ENCODE peak calls at places on chromosome 13, in five cellular contexts. E is AG04450, M is body of pancreas, I is GM13976, H is MCF 10A. L is an unnamed sample.

GRCh38 chr13:24834902-24835510 is 71.0 kb downstream of the RNF17 start:
- DNase-seq in E (no peak), M (no peak), I (no peak), H (peak; percentile 24), L (no peak)

GRCh38 chr13:106529415-106530208 is 5.8 kb downstream of the EFNB2 start:
- DNase-seq in E (no peak), M (no peak), I (no peak), H (no peak), L (no peak)

GRCh38 chr13:24218977-24219376 is 58.5 kb downstream of the SPATA13 start:
- DNase-seq in E (no peak), M (no peak), I (no peak), H (no peak), L (no peak)

GRCh38 chr13:42781362-42781761 is at the start of gene FAM216B:
- DNase-seq in E (no peak), M (no peak), I (no peak), H (no peak), L (no peak)

GRCh38 chr13:81021284-81021683 is 680.4 kb upstream of the SPRY2 start:
- DNase-seq in E (no peak), M (no peak), I (no peak), H (no peak), L (no peak)

GRCh38 chr13:92537485-92537884 is 689.1 kb upstream of the GPC6 start:
- DNase-seq in E (no peak), M (no peak), I (no peak), H (no peak), L (no peak)

GRCh38 chr13:97109256-97109655 is 112.9 kb upstream of the MBNL2 start:
- DNase-seq in E (no peak), M (no peak), I (no peak), H (no peak), L (no peak)

GRCh38 chr13:39038569-39038898 is 278 bp downstream of the NHLRC3 start:
- DNase-seq in E (no peak), M (no peak), I (peak; percentile 33), H (no peak), L (peak; percentile 25)

GRCh38 chr13:46553886-46554855 is 1.2 kb downstream of the LRCH1 start:
- DNase-seq in E (no peak), M (peak; percentile 65), I (peak; percentile 73), H (peak; percentile 81), L (peak; percentile 75)

GRCh38 chr13:111043575-111043982 is 71.5 kb upstream of the ARHGEF7 start:
- DNase-seq in E (no peak), M (no peak), I (peak; percentile 49), H (no peak), L (no peak)

GRCh38 chr13:90049989-90050671 is 1297.4 kb upstream of the MIR17HG start:
- DNase-seq in E (no peak), M (no peak), I (no peak), H (no peak), L (no peak)

GRCh38 chr13:33524086-33524485 is 238.5 kb upstream of the STARD13 start:
- DNase-seq in E (peak; percentile 80), M (peak; percentile 27), I (no peak), H (peak; percentile 50), L (no peak)

GRCh38 chr13:44160549-44161278 is 212.9 kb upstream of the SERP2 start:
- DNase-seq in E (no peak), M (no peak), I (no peak), H (no peak), L (no peak)

GRCh38 chr13:45674908-45675307 is 27.2 kb upstream of the CBY2 start:
- DNase-seq in E (no peak), M (peak; percentile 20), I (no peak), H (peak; percentile 92), L (no peak)

GRCh38 chr13:107842562-107843180 is 372.7 kb downstream of the LIG4 start:
- DNase-seq in E (no peak), M (no peak), I (no peak), H (peak; percentile 39), L (no peak)

GRCh38 chr13:39840201-39840600 is 184.7 kb downstream of the COG6 start:
- DNase-seq in E (no peak), M (no peak), I (no peak), H (no peak), L (no peak)

GRCh38 chr13:52084971-52085370 is 43.9 kb downstream of the NEK5 start:
- DNase-seq in E (no peak), M (no peak), I (no peak), H (no peak), L (no peak)

GRCh38 chr13:50339291-50339690 is 324.0 kb downstream of the KCNRG start:
- DNase-seq in E (no peak), M (no peak), I (no peak), H (no peak), L (no peak)

GRCh38 chr13:45335397-45336024 is 5.5 kb downstream of the TPT1 start:
- DNase-seq in E (no peak), M (no peak), I (no peak), H (no peak), L (no peak)

GRCh38 chr13:71483733-71484132 is 383.3 kb downstream of the DACH1 start:
- DNase-seq in E (no peak), M (no peak), I (no peak), H (no peak), L (no peak)

GRCh38 chr13:71477735-71478134 is 389.3 kb downstream of the DACH1 start:
- DNase-seq in E (no peak), M (no peak), I (peak; percentile 3), H (peak; percentile 8), L (peak; percentile 7)
- TF ChIP-seq CTCF in E (peak; percentile 38), M (peak; percentile 10), I (no peak), H (peak; percentile 43), L (peak; percentile 33)

GRCh38 chr13:99031725-99032298 is 53.9 kb upstream of the DOCK9 start:
- DNase-seq in E (no peak), M (no peak), I (no peak), H (peak; percentile 42), L (no peak)

GRCh38 chr13:99037756-99038155 is 59.9 kb upstream of the DOCK9 start:
- DNase-seq in E (no peak), M (no peak), I (no peak), H (no peak), L (no peak)

GRCh38 chr13:99034333-99035085 is 56.6 kb upstream of the DOCK9 start:
- DNase-seq in E (no peak), M (no peak), I (no peak), H (no peak), L (no peak)

GRCh38 chr13:99035715-99036114 is 57.9 kb upstream of the DOCK9 start:
- DNase-seq in E (no peak), M (no peak), I (no peak), H (no peak), L (no peak)

GRCh38 chr13:99033814-99034213 is 56.0 kb upstream of the DOCK9 start:
- DNase-seq in E (no peak), M (no peak), I (no peak), H (peak; percentile 49), L (no peak)
- TF ChIP-seq CTCF in E (peak; percentile 56), M (peak; percentile 41), I (no peak), H (peak; percentile 70), L (peak; percentile 46)

GRCh38 chr13:113820813-113821651 is 42.8 kb downstream of the GAS6 start:
- DNase-seq in E (peak; percentile 97), M (peak; percentile 44), I (no peak), H (peak; percentile 96), L (no peak)
- TF ChIP-seq CTCF in E (no peak), M (no peak), I (no peak), H (no peak), L (no peak)

GRCh38 chr13:26562538-26562890 is 5.0 kb downstream of the WASF3 start:
- DNase-seq in E (no peak), M (no peak), I (no peak), H (no peak), L (no peak)

GRCh38 chr13:26568132-26568815 is 10.8 kb downstream of the WASF3 start:
- DNase-seq in E (no peak), M (no peak), I (no peak), H (no peak), L (no peak)

GRCh38 chr13:26560456-26560855 is 3.0 kb downstream of the WASF3 start:
- DNase-seq in E (no peak), M (no peak), I (no peak), H (no peak), L (no peak)

GRCh38 chr13:26561636-26562537 is 4.4 kb downstream of the WASF3 start:
- DNase-seq in E (peak; percentile 20), M (no peak), I (no peak), H (no peak), L (no peak)

DNA sequence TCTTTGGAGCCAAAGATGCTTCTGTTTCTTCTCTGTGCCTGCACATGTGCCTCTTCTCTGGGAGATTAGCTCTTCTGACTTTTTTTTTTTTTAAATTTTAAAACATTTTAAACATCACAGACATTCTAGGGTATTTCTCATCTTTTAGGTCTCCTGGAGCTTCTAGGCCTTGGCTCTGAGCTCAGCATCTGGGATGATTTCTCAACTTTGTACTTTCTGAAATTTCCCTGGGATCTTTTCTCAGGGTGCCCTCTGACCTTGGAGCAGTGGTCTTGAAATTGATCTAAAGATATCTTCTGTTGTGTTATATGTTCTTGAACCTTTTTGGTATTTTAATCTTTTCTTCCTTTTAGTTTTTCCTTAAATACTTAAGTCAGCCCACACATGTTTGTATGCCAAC is 6.2 kb downstream of the WASF3 start:
- DNase-seq in E (no peak), M (no peak), I (no peak), H (no peak), L (no peak)
- TF ChIP-seq CTCF in E (no peak), M (no peak), I (no peak), H (no peak), L (no peak)

DNA sequence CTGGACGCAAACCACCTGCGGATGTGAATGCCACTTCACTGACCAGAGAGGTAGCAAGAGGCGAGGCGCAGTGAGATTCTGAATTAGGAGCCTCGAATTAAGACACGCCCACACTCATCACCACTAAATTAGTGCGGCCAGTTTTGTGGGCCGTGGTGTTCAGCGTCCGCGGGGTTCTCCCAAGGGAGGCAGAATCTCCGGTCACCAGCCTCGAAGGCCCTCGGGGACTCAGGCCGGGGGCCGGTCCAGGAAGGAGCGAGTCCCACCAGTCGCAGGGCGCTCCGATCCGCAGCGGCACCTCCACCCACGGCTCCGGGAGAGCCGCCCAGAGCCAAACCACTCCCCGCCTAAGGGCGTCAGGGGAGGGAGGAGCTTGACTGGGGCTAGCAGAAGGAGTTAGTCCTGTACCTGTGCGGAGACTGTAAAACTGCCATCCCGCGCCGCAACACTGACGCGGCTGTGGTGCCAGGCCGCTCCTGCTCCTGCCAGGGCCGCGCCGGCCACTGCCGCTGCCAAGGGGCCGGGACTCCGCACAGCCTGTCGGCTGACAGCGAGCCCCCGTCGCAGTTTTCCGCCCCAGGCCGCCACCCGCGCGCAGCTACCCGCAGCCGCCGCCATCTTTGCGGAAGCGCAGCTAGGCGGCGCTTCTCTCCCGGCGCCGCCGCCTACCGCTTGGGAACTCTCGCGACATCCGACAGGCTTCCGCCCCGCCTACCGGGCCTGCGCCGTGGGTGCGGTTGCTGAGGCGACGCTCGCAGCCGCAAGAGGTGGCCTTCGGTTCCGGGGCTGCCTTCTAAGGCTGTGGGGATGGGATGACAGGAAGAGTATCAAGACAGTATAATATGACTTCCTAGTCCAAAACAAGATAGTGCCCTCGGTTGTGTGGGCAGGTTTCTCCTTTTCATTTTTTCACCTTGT is at the start of gene MICU2:
- DNase-seq in E (peak; percentile 81), M (peak; percentile 93), I (peak; percentile 96), H (peak; percentile 94), L (peak; percentile 95)
- TF ChIP-seq CTCF in E (no peak), M (no peak), I (no peak), H (no peak), L (no peak)

GRCh38 chr13:58655086-58655485 is 1023.5 kb downstream of the PCDH17 start:
- DNase-seq in E (no peak), M (no peak), I (no peak), H (no peak), L (no peak)
- TF ChIP-seq CTCF in E (no peak), M (no peak), I (no peak), H (no peak), L (no peak)

GRCh38 chr13:104534847-104535246 is 1468.6 kb upstream of the SLC10A2 start:
- DNase-seq in E (no peak), M (no peak), I (no peak), H (peak; percentile 3), L (no peak)
- TF ChIP-seq CTCF in E (peak; percentile 19), M (no peak), I (no peak), H (no peak), L (peak; percentile 32)